ENCODE peak calls at places on chromosomes 12 and 14, in six cellular contexts. Z is small intestine; K is AG20443; E is HuH-7.5; M is pulmonary artery endothelial cell; C is stimulated activated CD4-positive, alpha-beta T cell treated with anti-CD3 and anti-CD28 coated beads, Interleukin-12 subunit alpha, Interleukin-12 subunit beta, amount 100 ng/mL, for 24 hours. I is an unnamed sample.

GRCh38 chr12:124621296-124621660 is 53.9 kb upstream of the NCOR2 start:
- DNase-seq in E (no peak), K (peak; percentile 91), M (no peak), Z (no peak), C (no peak), I (no peak)

GRCh38 chr14:59679872-59680271 is 103.3 kb upstream of the CCDC175 start:
- DNase-seq in C (no peak), M (no peak), E (no peak), K (no peak), Z (no peak), I (no peak)

GRCh38 chr12:114041590-114041989 is 75.5 kb upstream of the RBM19 start:
- DNase-seq in Z (no peak), C (no peak), K (no peak), E (no peak), M (no peak), I (no peak)

GRCh38 chr12:118013283-118013682 is 3.2 kb upstream of the RFC5 start:
- DNase-seq in M (no peak), E (no peak), Z (no peak), C (no peak), K (no peak), I (no peak)

GRCh38 chr14:79972230-79972629 is 239.1 kb downstream of the DIO2 start:
- DNase-seq in C (no peak), K (no peak), Z (no peak), E (no peak), M (no peak), I (no peak)

GRCh38 chr14:32809255-32809654 is 129.4 kb upstream of the NPAS3 start:
- DNase-seq in M (no peak), K (no peak), Z (no peak), E (no peak), C (no peak), I (no peak)

GRCh38 chr14:52355016-52355430 is 40.9 kb downstream of the PTGER2 start:
- DNase-seq in K (peak; percentile 65), M (no peak), E (no peak), C (no peak), Z (no peak), I (no peak)

GRCh38 chr14:63852817-63853730 is at the start of gene SYNE2:
- DNase-seq in K (peak; percentile 95), C (peak; percentile 62), Z (peak; percentile 76), E (peak; percentile 73), M (peak; percentile 37), I (peak; percentile 30)

GRCh38 chr12:114414866-114415524 is 9.1 kb upstream of the TBX5 start:
- DNase-seq in M (no peak), K (no peak), Z (no peak), C (no peak), E (no peak), I (no peak)